ENCODE peak calls at places on chromosomes 4 and X, in seven cellular contexts. One of them, this sample, is unnamed.

GRCh38 chrX:69618803-69619202 is 2.9 kb downstream of the EDA start:
- DNase-seq in Calu3: peak
- DNase-seq in upper lobe of right lung: no peak
- DNase-seq in T-helper 17 cell: no peak
- DNase-seq in GM18507: no peak
- DNase-seq in left cardiac atrium: peak
- DNase-seq in kidney glomerular epithelial cell: peak
- DNase-seq in this sample: no peak

GRCh38 chr4:59537231-59537886 is 1662.8 kb upstream of the ADGRL3 start:
- DNase-seq in GM18507: no peak
- DNase-seq in Calu3: no peak
- DNase-seq in kidney glomerular epithelial cell: no peak
- DNase-seq in T-helper 17 cell: no peak
- DNase-seq in left cardiac atrium: no peak
- DNase-seq in upper lobe of right lung: no peak
- DNase-seq in this sample: no peak

GRCh38 chr4:152965614-152966013 is 29.5 kb downstream of the FHDC1 start:
- DNase-seq in GM18507: peak
- DNase-seq in left cardiac atrium: no peak
- DNase-seq in upper lobe of right lung: no peak
- DNase-seq in Calu3: no peak
- DNase-seq in kidney glomerular epithelial cell: no peak
- DNase-seq in T-helper 17 cell: no peak
- DNase-seq in this sample: no peak

GRCh38 chrX:44234116-44234515 is 109.4 kb downstream of the EFHC2 start:
- DNase-seq in Calu3: no peak
- DNase-seq in GM18507: no peak
- DNase-seq in left cardiac atrium: no peak
- DNase-seq in upper lobe of right lung: no peak
- DNase-seq in kidney glomerular epithelial cell: no peak
- DNase-seq in T-helper 17 cell: no peak
- DNase-seq in this sample: no peak

GRCh38 chr4:34826660-34827059 is 1417.7 kb downstream of the ARAP2 start:
- DNase-seq in kidney glomerular epithelial cell: no peak
- DNase-seq in upper lobe of right lung: no peak
- DNase-seq in T-helper 17 cell: no peak
- DNase-seq in left cardiac atrium: no peak
- DNase-seq in Calu3: no peak
- DNase-seq in GM18507: no peak
- DNase-seq in this sample: no peak

GRCh38 chrX:29281078-29281742 is 694.0 kb downstream of the IL1RAPL1 start:
- DNase-seq in T-helper 17 cell: no peak
- DNase-seq in Calu3: peak
- DNase-seq in left cardiac atrium: no peak
- DNase-seq in upper lobe of right lung: no peak
- DNase-seq in kidney glomerular epithelial cell: no peak
- DNase-seq in GM18507: no peak
- DNase-seq in this sample: no peak

GRCh38 chr4:53098681-53099121 is 236.6 kb downstream of the RASL11B start:
- DNase-seq in left cardiac atrium: no peak
- DNase-seq in Calu3: no peak
- DNase-seq in upper lobe of right lung: no peak
- DNase-seq in GM18507: no peak
- DNase-seq in T-helper 17 cell: no peak
- DNase-seq in kidney glomerular epithelial cell: no peak
- DNase-seq in this sample: no peak

GRCh38 chr4:97498875-97499274 is 644.4 kb downstream of the STPG2 start:
- DNase-seq in GM18507: no peak
- DNase-seq in kidney glomerular epithelial cell: peak
- DNase-seq in Calu3: no peak
- DNase-seq in left cardiac atrium: no peak
- DNase-seq in T-helper 17 cell: no peak
- DNase-seq in upper lobe of right lung: no peak
- DNase-seq in this sample: no peak

GRCh38 chrX:31266172-31267076 is 194.6 kb upstream of the FTHL17 start:
- DNase-seq in T-helper 17 cell: peak
- DNase-seq in Calu3: peak
- DNase-seq in left cardiac atrium: peak
- DNase-seq in GM18507: peak
- DNase-seq in upper lobe of right lung: peak
- DNase-seq in kidney glomerular epithelial cell: peak
- DNase-seq in this sample: no peak

GRCh38 chr4:93834371-93835066 is 6.0 kb downstream of the ATOH1 start:
- DNase-seq in GM18507: no peak
- DNase-seq in left cardiac atrium: no peak
- DNase-seq in kidney glomerular epithelial cell: no peak
- DNase-seq in Calu3: no peak
- DNase-seq in upper lobe of right lung: no peak
- DNase-seq in T-helper 17 cell: no peak
- DNase-seq in this sample: no peak

GRCh38 chr4:139301821-139302611 is at the start of gene NDUFC1:
- DNase-seq in Calu3: peak
- DNase-seq in T-helper 17 cell: peak
- DNase-seq in upper lobe of right lung: peak
- DNase-seq in kidney glomerular epithelial cell: no peak
- DNase-seq in left cardiac atrium: peak
- DNase-seq in GM18507: no peak
- DNase-seq in this sample: peak

GRCh38 chr4:46793036-46793435 is 116.0 kb downstream of the COX7B2 start:
- DNase-seq in GM18507: no peak
- DNase-seq in upper lobe of right lung: no peak
- DNase-seq in T-helper 17 cell: no peak
- DNase-seq in left cardiac atrium: no peak
- DNase-seq in Calu3: no peak
- DNase-seq in kidney glomerular epithelial cell: no peak
- DNase-seq in this sample: no peak

GRCh38 chrX:28693101-28693500 is 105.9 kb downstream of the IL1RAPL1 start:
- DNase-seq in T-helper 17 cell: no peak
- DNase-seq in GM18507: no peak
- DNase-seq in kidney glomerular epithelial cell: no peak
- DNase-seq in left cardiac atrium: no peak
- DNase-seq in Calu3: no peak
- DNase-seq in upper lobe of right lung: no peak
- DNase-seq in this sample: no peak

GRCh38 chr4:8759987-8760386 is 111.7 kb downstream of the HMX1 start:
- DNase-seq in kidney glomerular epithelial cell: no peak
- DNase-seq in Calu3: no peak
- DNase-seq in T-helper 17 cell: no peak
- DNase-seq in upper lobe of right lung: peak
- DNase-seq in GM18507: no peak
- DNase-seq in left cardiac atrium: no peak
- DNase-seq in this sample: no peak

GRCh38 chr4:76197971-76198410 is 15.6 kb downstream of the SCARB2 start:
- DNase-seq in upper lobe of right lung: peak
- DNase-seq in GM18507: no peak
- DNase-seq in Calu3: no peak
- DNase-seq in T-helper 17 cell: no peak
- DNase-seq in left cardiac atrium: peak
- DNase-seq in kidney glomerular epithelial cell: peak
- DNase-seq in this sample: no peak

GRCh38 chr4:2535386-2536192 is 858 bp upstream of the FAM193A start:
- DNase-seq in left cardiac atrium: peak
- DNase-seq in kidney glomerular epithelial cell: no peak
- DNase-seq in upper lobe of right lung: peak
- DNase-seq in T-helper 17 cell: peak
- DNase-seq in GM18507: no peak
- DNase-seq in Calu3: peak
- DNase-seq in this sample: peak

GRCh38 chr4:55127053-55127452 is 1.7 kb upstream of the KDR start:
- DNase-seq in kidney glomerular epithelial cell: no peak
- DNase-seq in left cardiac atrium: no peak
- DNase-seq in GM18507: no peak
- DNase-seq in T-helper 17 cell: no peak
- DNase-seq in upper lobe of right lung: no peak
- DNase-seq in Calu3: no peak
- DNase-seq in this sample: no peak

GRCh38 chr4:174631901-174632758 is 109.8 kb upstream of the HPGD start:
- DNase-seq in left cardiac atrium: no peak
- DNase-seq in GM18507: no peak
- DNase-seq in Calu3: peak
- DNase-seq in upper lobe of right lung: no peak
- DNase-seq in T-helper 17 cell: no peak
- DNase-seq in kidney glomerular epithelial cell: peak
- DNase-seq in this sample: no peak

GRCh38 chr4:165055601-165056000 is 1.9 kb downstream of the TRIM75 start:
- DNase-seq in GM18507: no peak
- DNase-seq in kidney glomerular epithelial cell: no peak
- DNase-seq in T-helper 17 cell: no peak
- DNase-seq in upper lobe of right lung: no peak
- DNase-seq in left cardiac atrium: no peak
- DNase-seq in Calu3: no peak
- DNase-seq in this sample: no peak

This sample was measured in SIG-M5.